ENCODE peak calls at places on chromosomes 12 and 14, in nine cellular contexts. P is CD8-positive, alpha-beta T cell; E is cardiac muscle cell; K is mesendoderm; Z is Peyer's patch; H is upper lobe of right lung; R is Karpas-422; G is PC-3; M is GM23248. T is an unnamed sample. For H3K27me3, the result is how much of the 10 kb centered on the place peaks cover.

GRCh38 chr12:111447571-111448265 is 42.0 kb downstream of the SH2B3 start:
- DNase-seq in Z (no peak), P (no peak), G (no peak), K (no peak), M (no peak), R (no peak), E (no peak), H (no peak), T (no peak)

GRCh38 chr14:69693145-69693544 is 73.8 kb upstream of the SRSF5 start:
- DNase-seq in M (no peak), E (peak), H (no peak), Z (no peak), K (no peak), G (no peak), P (no peak), R (peak), T (no peak)

GRCh38 chr12:45192041-45192695 is 23.7 kb upstream of the ANO6 start:
- DNase-seq in M (peak), E (peak), P (no peak), K (peak), R (no peak), Z (no peak), G (peak), H (no peak), T (no peak)

GRCh38 chr12:26810330-26810729 is 22.7 kb downstream of the ITPR2 start:
- DNase-seq in H (no peak), R (no peak), G (no peak), K (peak), M (peak), E (peak), Z (no peak), P (no peak), T (no peak)

GRCh38 chr12:15856097-15856982 is 25.8 kb upstream of the STRAP start:
- DNase-seq in R (peak), M (peak), G (peak), P (peak), Z (no peak), K (peak), E (peak), H (no peak), T (peak)

GRCh38 chr12:4271433-4272013 is 2.0 kb upstream of the CCND2 start:
- DNase-seq in G (no peak), H (no peak), E (no peak), K (no peak), Z (no peak), R (no peak), P (no peak), M (peak), T (no peak)

GRCh38 chr12:52258335-52258901 is 16.0 kb upstream of the KRT86 start:
- DNase-seq in E (peak), Z (no peak), P (no peak), G (no peak), M (peak), R (no peak), H (peak), K (peak), T (no peak)

GRCh38 chr12:91882910-91883309 is 262.7 kb downstream of the BTG1 start:
- DNase-seq in E (no peak), R (no peak), H (no peak), P (no peak), Z (no peak), M (no peak), G (no peak), K (no peak), T (no peak)

GRCh38 chr12:85155791-85156190 is 119.6 kb downstream of the LRRIQ1 start:
- DNase-seq in P (no peak), H (no peak), Z (no peak), K (peak), R (peak), G (peak), M (peak), E (peak), T (peak)

GRCh38 chr12:115341442-115341841 is 657.5 kb upstream of the TBX3 start:
- DNase-seq in G (peak), H (no peak), Z (no peak), E (peak), R (no peak), P (no peak), M (peak), K (peak), T (no peak)

GRCh38 chr14:58667900-58668299 is 30.1 kb downstream of the DACT1 start:
- DNase-seq in R (no peak), Z (no peak), M (no peak), G (no peak), E (no peak), H (no peak), K (no peak), P (no peak), T (no peak)

GRCh38 chr12:85823436-85824179 is 12.6 kb downstream of the RASSF9 start:
- DNase-seq in P (no peak), M (peak), G (peak), Z (no peak), H (no peak), K (no peak), R (no peak), E (peak), T (no peak)

GRCh38 chr14:68232643-68233055 is 413.1 kb downstream of the RAD51B start:
- DNase-seq in G (peak), R (no peak), E (peak), Z (no peak), H (no peak), M (peak), P (no peak), K (no peak), T (no peak)

GRCh38 chr12:75759842-75760260 is 248.4 kb upstream of the KRR1 start:
- DNase-seq in H (no peak), K (no peak), Z (no peak), G (peak), E (peak), P (no peak), M (peak), R (no peak), T (no peak)

GRCh38 chr14:95667251-95667693 is 19.0 kb upstream of the TCL1B start:
- DNase-seq in M (no peak), P (no peak), Z (no peak), G (no peak), K (no peak), R (peak), E (no peak), H (no peak), T (no peak)

GRCh38 chr12:98422809-98423208 is 92.6 kb upstream of the TMPO start:
- DNase-seq in M (peak), H (no peak), P (no peak), Z (peak), E (no peak), G (peak), R (no peak), K (peak), T (no peak)

DNA sequence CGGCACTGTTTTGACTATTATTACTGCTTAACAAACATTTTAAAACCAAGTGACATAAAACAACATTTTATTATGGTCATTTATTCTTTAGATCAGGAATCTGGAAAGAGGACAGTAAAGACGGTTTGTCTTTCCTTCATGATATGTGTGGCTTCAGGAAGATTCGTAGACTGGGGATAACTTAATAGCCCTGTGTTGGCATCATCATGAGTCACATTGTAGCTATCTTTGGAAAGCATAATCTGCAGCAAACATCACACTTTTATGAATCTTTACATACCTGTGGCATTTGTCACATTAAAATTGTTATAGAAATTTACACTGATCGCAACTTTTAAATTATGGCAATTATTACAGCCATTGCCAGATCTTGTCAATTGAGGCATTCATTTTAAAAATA is 397.2 kb downstream of the NOVA1 start:
- DNase-seq in Z (no peak), E (peak), K (no peak), H (no peak), P (no peak), R (no peak), G (peak), M (peak), T (no peak)
- H3K27me3 ChIP-seq in Z (under half), E (under half), K (under half), H (under half), P (under half), R (under half), G (under half), M (half or more), T (under half)

DNA sequence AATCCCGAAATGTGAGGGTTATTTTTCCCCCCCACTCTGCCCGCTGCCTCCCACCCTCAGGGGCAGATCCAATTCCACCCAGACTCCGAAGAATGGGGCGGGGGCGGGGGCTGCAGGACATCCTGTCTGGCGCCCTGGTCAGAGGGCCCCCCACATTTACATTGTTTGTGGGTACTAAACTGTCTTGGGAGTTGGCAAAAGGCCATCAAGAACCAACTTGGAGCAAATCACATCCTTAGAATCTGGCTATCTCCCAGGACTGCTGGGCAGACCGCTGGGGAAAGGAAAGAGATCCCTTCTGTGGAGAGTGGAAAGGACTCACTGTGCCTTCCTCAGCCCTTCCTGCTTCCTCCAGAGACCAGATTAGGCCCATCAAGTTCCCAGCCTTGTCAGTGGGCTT is 2.4 kb downstream of the EMP1 start:
- DNase-seq in H (no peak), E (peak), R (no peak), G (no peak), K (no peak), Z (no peak), M (peak), P (no peak), T (no peak)
- H3K27ac ChIP-seq in H (peak), E (no peak), R (no peak), G (no peak), K (no peak), Z (no peak), M (peak), P (no peak), T (no peak)

GRCh38 chr12:47752552-47752951 is 6.1 kb downstream of the RAPGEF3 start:
- DNase-seq in R (no peak), M (peak), E (no peak), Z (no peak), P (no peak), H (no peak), K (no peak), G (peak), T (no peak)

GRCh38 chr12:47754126-47754525 is 4.6 kb downstream of the RAPGEF3 start:
- DNase-seq in P (no peak), G (peak), Z (no peak), R (no peak), K (no peak), H (no peak), M (no peak), E (no peak), T (no peak)

GRCh38 chr12:47754881-47755280 is 3.8 kb downstream of the RAPGEF3 start:
- DNase-seq in M (no peak), H (peak), P (no peak), Z (peak), K (no peak), E (no peak), G (peak), R (no peak), T (no peak)

GRCh38 chr12:47752121-47752520 is 6.6 kb downstream of the RAPGEF3 start:
- DNase-seq in K (no peak), M (no peak), P (no peak), R (no peak), G (no peak), H (no peak), E (no peak), Z (peak), T (no peak)

GRCh38 chr12:47753021-47754001 is 5.4 kb downstream of the RAPGEF3 start:
- DNase-seq in Z (peak), R (peak), P (no peak), H (peak), M (no peak), E (peak), G (peak), K (peak), T (no peak)
- H3K4me3 ChIP-seq in Z (no peak), R (peak), P (no peak), H (no peak), M (no peak), E (no peak), G (no peak), K (no peak), T (no peak)

GRCh38 chr12:10406725-10407124 is 2.8 kb downstream of the KLRC4 start:
- DNase-seq in K (no peak), P (no peak), E (no peak), M (no peak), R (no peak), G (no peak), Z (no peak), H (no peak), T (no peak)

GRCh38 chr12:10408842-10409241 is 715 bp downstream of the KLRC4 start:
- DNase-seq in K (no peak), P (no peak), R (no peak), E (no peak), H (no peak), Z (no peak), M (no peak), G (no peak), T (no peak)

GRCh38 chr12:10400829-10401228 is 8.7 kb downstream of the KLRC4 start:
- DNase-seq in P (no peak), R (no peak), Z (no peak), G (no peak), H (no peak), E (no peak), M (no peak), K (no peak), T (no peak)

GRCh38 chr12:10405294-10405693 is 4.3 kb downstream of the KLRC4 start:
- DNase-seq in G (peak), Z (no peak), H (no peak), K (no peak), M (no peak), R (no peak), P (no peak), E (no peak), T (no peak)

GRCh38 chr12:10404798-10405197 is 4.8 kb downstream of the KLRC4 start:
- DNase-seq in H (no peak), M (no peak), G (no peak), Z (no peak), E (no peak), K (no peak), R (no peak), P (no peak), T (no peak)
- H3K27me3 ChIP-seq in H (under half), M (under half), G (under half), Z (under half), E (under half), K (under half), R (under half), P (under half), T (under half)

GRCh38 chr14:104588066-104588857 is 8.7 kb downstream of the C14orf180 start:
- DNase-seq in R (no peak), E (no peak), H (no peak), Z (no peak), P (no peak), G (no peak), M (no peak), K (no peak), T (no peak)
- H3K27ac ChIP-seq in R (no peak), E (no peak), H (no peak), Z (no peak), P (no peak), G (no peak), M (no peak), K (no peak), T (no peak)

T was measured in iPS DF 6.9.